ENCODE peak calls at places on chromosomes 4 and X, in six cellular contexts. X is aorta, T is MM.1S, H is pancreas, C is astrocyte, G is heart right ventricle. Z is an unnamed sample.

GRCh38 chr4:185115827-185116232 is 27.2 kb upstream of the SLC25A4 start:
- DNase-seq in X (peak; percentile 55), T (no peak), H (peak; percentile 93), C (peak; percentile 81), G (peak; percentile 83), Z (peak; percentile 30)

GRCh38 chrX:50081282-50081955 is 119.4 kb downstream of the AKAP4 start:
- DNase-seq in X (no peak), T (no peak), H (no peak), C (no peak), G (peak; percentile 13), Z (no peak)

GRCh38 chrX:150506486-150506885 is 61.9 kb upstream of the MTM1 start:
- DNase-seq in X (no peak), T (no peak), H (no peak), C (no peak), G (no peak), Z (no peak)

GRCh38 chrX:8319359-8319758 is 145.3 kb upstream of the VCX3B start:
- DNase-seq in X (no peak), T (no peak), H (peak; percentile 10), C (no peak), G (no peak), Z (no peak)

GRCh38 chr4:83498187-83498586 is 13.3 kb upstream of the ABRAXAS1 start:
- DNase-seq in X (no peak), T (no peak), H (no peak), C (no peak), G (no peak), Z (no peak)

GRCh38 chr4:58192217-58192616 is 1082.0 kb upstream of the IGFBP7 start:
- DNase-seq in X (no peak), T (no peak), H (no peak), C (no peak), G (no peak), Z (no peak)

GRCh38 chrX:143139681-143140080 is 114.0 kb downstream of the SPANXN4 start:
- DNase-seq in X (no peak), T (no peak), H (no peak), C (no peak), G (no peak), Z (no peak)

GRCh38 chr4:153153339-153153851 is 50.8 kb upstream of the TRIM2 start:
- DNase-seq in X (peak; percentile 78), T (peak; percentile 54), H (peak; percentile 71), C (peak; percentile 16), G (peak; percentile 23), Z (peak; percentile 88)

GRCh38 chr4:85498068-85498733 is 23.3 kb downstream of the ARHGAP24 start:
- DNase-seq in X (peak; percentile 83), T (peak; percentile 51), H (no peak), C (peak; percentile 69), G (no peak), Z (no peak)

GRCh38 chr4:69697536-69697935 is 44.5 kb upstream of the UGT2A1 start:
- DNase-seq in X (no peak), T (no peak), H (no peak), C (no peak), G (no peak), Z (no peak)

GRCh38 chrX:118644378-118644777 is 83.0 kb upstream of the IL13RA1 start:
- DNase-seq in X (no peak), T (no peak), H (no peak), C (peak; percentile 20), G (peak; percentile 3), Z (peak; percentile 54)

GRCh38 chr4:156228706-156229105 is 275.0 kb upstream of the CTSO start:
- DNase-seq in X (no peak), T (no peak), H (no peak), C (no peak), G (no peak), Z (no peak)

GRCh38 chrX:153395613-153396319 is 5.4 kb downstream of the PNMA6E start:
- DNase-seq in X (no peak), T (peak; percentile 31), H (no peak), C (no peak), G (no peak), Z (no peak)

GRCh38 chr4:154622598-154622997 is 10.1 kb upstream of the FGG start:
- DNase-seq in X (no peak), T (peak; percentile 62), H (no peak), C (peak; percentile 23), G (no peak), Z (peak; percentile 52)

GRCh38 chrX:28787206-28787605 is 200.0 kb downstream of the IL1RAPL1 start:
- DNase-seq in X (no peak), T (no peak), H (no peak), C (peak; percentile 83), G (no peak), Z (no peak)

GRCh38 chr4:138111462-138112000 is 130.6 kb downstream of the SLC7A11 start:
- DNase-seq in X (no peak), T (no peak), H (no peak), C (peak; percentile 63), G (no peak), Z (no peak)

GRCh38 chrX:15465347-15465746 is 27.8 kb downstream of the PIR start:
- DNase-seq in X (no peak), T (no peak), H (no peak), C (peak; percentile 20), G (no peak), Z (peak; percentile 10)

GRCh38 chr4:74111990-74112389 is 13.0 kb upstream of the CXCL2 start:
- DNase-seq in X (no peak), T (no peak), H (no peak), C (peak; percentile 93), G (peak; percentile 38), Z (no peak)

GRCh38 chr4:48138936-48139335 is 4.9 kb upstream of the TXK start:
- DNase-seq in X (no peak), T (peak; percentile 82), H (no peak), C (no peak), G (no peak), Z (no peak)

GRCh38 chr4:8089862-8090261 is 68.8 kb downstream of the ABLIM2 start:
- DNase-seq in X (no peak), T (no peak), H (no peak), C (no peak), G (no peak), Z (no peak)

GRCh38 chr4:8085491-8086479 is 72.8 kb downstream of the ABLIM2 start:
- DNase-seq in X (no peak), T (no peak), H (no peak), C (no peak), G (no peak), Z (no peak)

GRCh38 chr4:8088966-8089491 is 69.6 kb downstream of the ABLIM2 start:
- DNase-seq in X (no peak), T (no peak), H (no peak), C (no peak), G (no peak), Z (no peak)

GRCh38 chr4:8086751-8087445 is 71.7 kb downstream of the ABLIM2 start:
- DNase-seq in X (no peak), T (no peak), H (no peak), C (no peak), G (peak; percentile 25), Z (no peak)

GRCh38 chr4:8087921-8088495 is 70.6 kb downstream of the ABLIM2 start:
- DNase-seq in X (no peak), T (no peak), H (no peak), C (no peak), G (no peak), Z (no peak)
- H3K27ac ChIP-seq in X (no peak overlapping the region), T (no peak overlapping the region), H (no peak overlapping the region), C (no peak overlapping the region), G (no peak overlapping the region), Z (no peak overlapping the region)

GRCh38 chr4:123545569-123546122 is 149.1 kb downstream of the SPRY1 start:
- DNase-seq in X (no peak), T (no peak), H (no peak), C (peak; percentile 4), G (no peak), Z (no peak)

GRCh38 chr4:123547167-123547817 is 150.7 kb downstream of the SPRY1 start:
- DNase-seq in X (no peak), T (no peak), H (peak; percentile 88), C (no peak), G (no peak), Z (no peak)

GRCh38 chr4:123547818-123548200 is 151.2 kb downstream of the SPRY1 start:
- DNase-seq in X (no peak), T (no peak), H (no peak), C (no peak), G (no peak), Z (no peak)

GRCh38 chr4:123546123-123546654 is 149.6 kb downstream of the SPRY1 start:
- DNase-seq in X (no peak), T (no peak), H (no peak), C (no peak), G (no peak), Z (no peak)

DNA sequence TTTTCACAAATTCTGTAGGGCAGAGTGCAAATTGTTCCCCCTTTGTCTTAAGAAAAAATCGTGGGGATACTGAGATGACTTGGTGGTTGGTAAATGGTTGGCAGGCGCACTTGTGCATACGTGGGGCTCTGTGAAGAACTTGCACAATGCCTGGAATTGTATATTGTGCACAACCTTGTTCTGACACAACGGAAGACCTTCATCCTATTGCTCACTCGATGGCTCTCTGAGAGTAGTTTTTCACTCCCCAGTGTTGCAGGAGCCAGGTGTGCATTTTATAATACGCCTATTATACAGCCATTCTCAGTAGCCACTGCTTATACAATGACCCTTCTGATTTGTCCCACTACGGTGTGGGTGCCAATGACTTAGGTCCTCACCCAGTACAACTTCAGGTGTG is 150.1 kb downstream of the SPRY1 start:
- DNase-seq in X (no peak), T (no peak), H (no peak), C (no peak), G (no peak), Z (no peak)
- H3K27ac ChIP-seq in X (no peak overlapping the region), T (no peak overlapping the region), H (peak overlapping the region; percentile 83), C (no peak overlapping the region), G (no peak overlapping the region), Z (no peak overlapping the region)

GRCh38 chrX:16843208-16843909 is 26.8 kb downstream of the RBBP7 start:
- DNase-seq in X (no peak), T (no peak), H (no peak), C (peak; percentile 37), G (no peak), Z (peak; percentile 39)
- H3K27ac ChIP-seq in X (no peak overlapping the region), T (no peak overlapping the region), H (no peak overlapping the region), C (peak overlapping the region; percentile 37), G (no peak overlapping the region), Z (peak overlapping the region; percentile 62)

GRCh38 chrX:48531359-48531954 is 8.1 kb upstream of the TBC1D25 start:
- DNase-seq in X (no peak), T (no peak), H (no peak), C (peak; percentile 82), G (no peak), Z (no peak)

GRCh38 chrX:48532201-48532600 is 7.3 kb upstream of the TBC1D25 start:
- DNase-seq in X (no peak), T (no peak), H (no peak), C (no peak), G (no peak), Z (no peak)

GRCh38 chrX:48530736-48531135 is 8.8 kb upstream of the TBC1D25 start:
- DNase-seq in X (no peak), T (no peak), H (no peak), C (peak; percentile 56), G (no peak), Z (no peak)

GRCh38 chrX:48538641-48539344 is 721 bp upstream of the TBC1D25 start:
- DNase-seq in X (no peak), T (no peak), H (no peak), C (no peak), G (no peak), Z (no peak)

DNA sequence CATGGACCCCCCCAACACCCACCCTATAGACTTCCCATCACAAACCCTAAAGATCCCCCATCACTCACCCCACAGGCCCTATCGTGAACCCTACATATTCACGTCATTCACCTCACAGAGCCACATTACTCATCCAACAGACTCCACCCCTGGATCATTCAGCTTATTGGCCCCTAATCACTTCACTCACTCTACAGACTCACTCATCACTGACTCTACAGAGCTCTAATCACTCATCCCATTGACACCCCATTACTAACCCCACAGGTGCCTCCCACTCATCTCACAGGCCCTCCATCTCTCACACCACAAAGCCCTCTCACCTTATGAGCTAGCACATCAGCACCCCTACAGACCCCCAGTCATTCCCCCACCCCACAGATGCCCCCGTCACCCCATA is 6.3 kb upstream of the TBC1D25 start:
- DNase-seq in X (no peak), T (no peak), H (no peak), C (no peak), G (no peak), Z (no peak)
- H3K27ac ChIP-seq in X (no peak overlapping the region), T (no peak overlapping the region), H (no peak overlapping the region), C (no peak overlapping the region), G (no peak overlapping the region), Z (no peak overlapping the region)

Z was measured in A673.